ENCODE peak calls at places on chromosomes 6 and 20, in eight cellular contexts. One of them, this sample, is unnamed.

GRCh38 chr6:39746795-39747194 is 21.6 kb upstream of the KIF6 start:
- DNase-seq in iris pigment epithelial cell: no peak
- DNase-seq in foreskin melanocyte: no peak
- DNase-seq in activated T-cell treated with anti-CD3 and anti-CD28 coated beads, Interleukin-2, amount 50 U/mL, for 4 hours: no peak
- DNase-seq in DMS153: no peak
- DNase-seq in HS-5: no peak
- DNase-seq in right atrium auricular region: no peak
- DNase-seq in tibial artery: no peak
- DNase-seq in this sample: no peak

GRCh38 chr6:72040106-72040505 is 153.8 kb downstream of the RIMS1 start:
- DNase-seq in foreskin melanocyte: no peak
- DNase-seq in iris pigment epithelial cell: peak
- DNase-seq in activated T-cell treated with anti-CD3 and anti-CD28 coated beads, Interleukin-2, amount 50 U/mL, for 4 hours: no peak
- DNase-seq in right atrium auricular region: no peak
- DNase-seq in HS-5: no peak
- DNase-seq in tibial artery: no peak
- DNase-seq in DMS153: peak
- DNase-seq in this sample: no peak

GRCh38 chr6:37141291-37142046 is 28.5 kb upstream of the PIM1 start:
- DNase-seq in iris pigment epithelial cell: peak
- DNase-seq in activated T-cell treated with anti-CD3 and anti-CD28 coated beads, Interleukin-2, amount 50 U/mL, for 4 hours: no peak
- DNase-seq in DMS153: no peak
- DNase-seq in foreskin melanocyte: no peak
- DNase-seq in tibial artery: no peak
- DNase-seq in right atrium auricular region: no peak
- DNase-seq in HS-5: no peak
- DNase-seq in this sample: no peak

GRCh38 chr6:16769131-16769985 is 8.1 kb upstream of the ATXN1 start:
- DNase-seq in foreskin melanocyte: no peak
- DNase-seq in tibial artery: peak
- DNase-seq in activated T-cell treated with anti-CD3 and anti-CD28 coated beads, Interleukin-2, amount 50 U/mL, for 4 hours: peak
- DNase-seq in DMS153: no peak
- DNase-seq in right atrium auricular region: no peak
- DNase-seq in HS-5: peak
- DNase-seq in iris pigment epithelial cell: peak
- DNase-seq in this sample: no peak

GRCh38 chr6:13273931-13274706 is 54.2 kb downstream of the TBC1D7 start:
- DNase-seq in activated T-cell treated with anti-CD3 and anti-CD28 coated beads, Interleukin-2, amount 50 U/mL, for 4 hours: peak
- DNase-seq in foreskin melanocyte: no peak
- DNase-seq in right atrium auricular region: no peak
- DNase-seq in tibial artery: peak
- DNase-seq in HS-5: no peak
- DNase-seq in DMS153: no peak
- DNase-seq in iris pigment epithelial cell: no peak
- DNase-seq in this sample: no peak

GRCh38 chr20:47055699-47056369 is 161.2 kb downstream of the EYA2 start:
- DNase-seq in tibial artery: no peak
- DNase-seq in DMS153: no peak
- DNase-seq in HS-5: no peak
- DNase-seq in activated T-cell treated with anti-CD3 and anti-CD28 coated beads, Interleukin-2, amount 50 U/mL, for 4 hours: no peak
- DNase-seq in right atrium auricular region: no peak
- DNase-seq in iris pigment epithelial cell: peak
- DNase-seq in foreskin melanocyte: no peak
- DNase-seq in this sample: no peak

GRCh38 chr6:11204987-11205386 is 27.5 kb downstream of the NEDD9 start:
- DNase-seq in foreskin melanocyte: no peak
- DNase-seq in HS-5: no peak
- DNase-seq in tibial artery: no peak
- DNase-seq in activated T-cell treated with anti-CD3 and anti-CD28 coated beads, Interleukin-2, amount 50 U/mL, for 4 hours: no peak
- DNase-seq in right atrium auricular region: no peak
- DNase-seq in iris pigment epithelial cell: no peak
- DNase-seq in DMS153: no peak
- DNase-seq in this sample: no peak

GRCh38 chr6:72238900-72239299 is 352.6 kb downstream of the RIMS1 start:
- DNase-seq in activated T-cell treated with anti-CD3 and anti-CD28 coated beads, Interleukin-2, amount 50 U/mL, for 4 hours: no peak
- DNase-seq in tibial artery: no peak
- DNase-seq in foreskin melanocyte: no peak
- DNase-seq in iris pigment epithelial cell: peak
- DNase-seq in HS-5: no peak
- DNase-seq in right atrium auricular region: no peak
- DNase-seq in DMS153: no peak
- DNase-seq in this sample: no peak

GRCh38 chr6:3825331-3825831 is 23.8 kb upstream of the FAM50B start:
- DNase-seq in foreskin melanocyte: no peak
- DNase-seq in iris pigment epithelial cell: peak
- DNase-seq in tibial artery: peak
- DNase-seq in DMS153: peak
- DNase-seq in HS-5: no peak
- DNase-seq in right atrium auricular region: peak
- DNase-seq in activated T-cell treated with anti-CD3 and anti-CD28 coated beads, Interleukin-2, amount 50 U/mL, for 4 hours: no peak
- DNase-seq in this sample: no peak

GRCh38 chr6:452301-453067 is 60.9 kb downstream of the IRF4 start:
- DNase-seq in HS-5: no peak
- DNase-seq in right atrium auricular region: no peak
- DNase-seq in foreskin melanocyte: no peak
- DNase-seq in iris pigment epithelial cell: no peak
- DNase-seq in DMS153: no peak
- DNase-seq in activated T-cell treated with anti-CD3 and anti-CD28 coated beads, Interleukin-2, amount 50 U/mL, for 4 hours: no peak
- DNase-seq in tibial artery: no peak
- DNase-seq in this sample: no peak

GRCh38 chr6:48032156-48032555 is 78.8 kb downstream of the PTCHD4 start:
- DNase-seq in right atrium auricular region: no peak
- DNase-seq in tibial artery: no peak
- DNase-seq in HS-5: peak
- DNase-seq in activated T-cell treated with anti-CD3 and anti-CD28 coated beads, Interleukin-2, amount 50 U/mL, for 4 hours: no peak
- DNase-seq in foreskin melanocyte: peak
- DNase-seq in iris pigment epithelial cell: peak
- DNase-seq in DMS153: no peak
- DNase-seq in this sample: no peak

GRCh38 chr6:11393713-11394627 is 143.6 kb upstream of the TMEM170B start:
- DNase-seq in activated T-cell treated with anti-CD3 and anti-CD28 coated beads, Interleukin-2, amount 50 U/mL, for 4 hours: no peak
- DNase-seq in HS-5: no peak
- DNase-seq in foreskin melanocyte: no peak
- DNase-seq in DMS153: no peak
- DNase-seq in right atrium auricular region: no peak
- DNase-seq in tibial artery: no peak
- DNase-seq in iris pigment epithelial cell: no peak
- DNase-seq in this sample: no peak

GRCh38 chr6:18359237-18359885 is 27.8 kb upstream of the RNF144B start:
- DNase-seq in iris pigment epithelial cell: no peak
- DNase-seq in right atrium auricular region: no peak
- DNase-seq in HS-5: no peak
- DNase-seq in foreskin melanocyte: no peak
- DNase-seq in activated T-cell treated with anti-CD3 and anti-CD28 coated beads, Interleukin-2, amount 50 U/mL, for 4 hours: no peak
- DNase-seq in tibial artery: no peak
- DNase-seq in DMS153: no peak
- DNase-seq in this sample: no peak

GRCh38 chr6:14094721-14095120 is 22.9 kb upstream of the CD83 start:
- DNase-seq in activated T-cell treated with anti-CD3 and anti-CD28 coated beads, Interleukin-2, amount 50 U/mL, for 4 hours: no peak
- DNase-seq in iris pigment epithelial cell: no peak
- DNase-seq in tibial artery: no peak
- DNase-seq in DMS153: no peak
- DNase-seq in HS-5: no peak
- DNase-seq in foreskin melanocyte: peak
- DNase-seq in right atrium auricular region: no peak
- DNase-seq in this sample: no peak

GRCh38 chr6:169723200-169723909 is 945 bp downstream of the PHF10 start:
- DNase-seq in iris pigment epithelial cell: peak
- DNase-seq in foreskin melanocyte: peak
- DNase-seq in DMS153: no peak
- DNase-seq in right atrium auricular region: peak
- DNase-seq in HS-5: peak
- DNase-seq in activated T-cell treated with anti-CD3 and anti-CD28 coated beads, Interleukin-2, amount 50 U/mL, for 4 hours: peak
- DNase-seq in tibial artery: peak
- DNase-seq in this sample: peak

GRCh38 chr6:159170999-159171712 is 2.0 kb downstream of the FNDC1 start:
- DNase-seq in activated T-cell treated with anti-CD3 and anti-CD28 coated beads, Interleukin-2, amount 50 U/mL, for 4 hours: no peak
- DNase-seq in HS-5: no peak
- DNase-seq in foreskin melanocyte: no peak
- DNase-seq in iris pigment epithelial cell: peak
- DNase-seq in tibial artery: peak
- DNase-seq in right atrium auricular region: no peak
- DNase-seq in DMS153: no peak
- DNase-seq in this sample: no peak

GRCh38 chr6:31733734-31734133 is 2.6 kb downstream of the CLIC1 start:
- DNase-seq in HS-5: no peak
- DNase-seq in right atrium auricular region: no peak
- DNase-seq in foreskin melanocyte: no peak
- DNase-seq in iris pigment epithelial cell: no peak
- DNase-seq in DMS153: no peak
- DNase-seq in tibial artery: no peak
- DNase-seq in activated T-cell treated with anti-CD3 and anti-CD28 coated beads, Interleukin-2, amount 50 U/mL, for 4 hours: no peak
- DNase-seq in this sample: no peak

GRCh38 chr20:24705486-24705885 is 236.1 kb downstream of the SYNDIG1 start:
- DNase-seq in foreskin melanocyte: no peak
- DNase-seq in DMS153: no peak
- DNase-seq in HS-5: no peak
- DNase-seq in right atrium auricular region: no peak
- DNase-seq in iris pigment epithelial cell: no peak
- DNase-seq in activated T-cell treated with anti-CD3 and anti-CD28 coated beads, Interleukin-2, amount 50 U/mL, for 4 hours: no peak
- DNase-seq in tibial artery: no peak
- DNase-seq in this sample: no peak

GRCh38 chr6:169371344-169372144 is 117.9 kb upstream of the THBS2 start:
- DNase-seq in activated T-cell treated with anti-CD3 and anti-CD28 coated beads, Interleukin-2, amount 50 U/mL, for 4 hours: no peak
- DNase-seq in HS-5: no peak
- DNase-seq in right atrium auricular region: no peak
- DNase-seq in foreskin melanocyte: no peak
- DNase-seq in iris pigment epithelial cell: peak
- DNase-seq in DMS153: no peak
- DNase-seq in tibial artery: no peak
- DNase-seq in this sample: no peak

GRCh38 chr20:137668-138131 is 4.7 kb upstream of the DEFB126 start:
- DNase-seq in HS-5: no peak
- DNase-seq in foreskin melanocyte: no peak
- DNase-seq in iris pigment epithelial cell: no peak
- DNase-seq in DMS153: no peak
- DNase-seq in activated T-cell treated with anti-CD3 and anti-CD28 coated beads, Interleukin-2, amount 50 U/mL, for 4 hours: no peak
- DNase-seq in tibial artery: no peak
- DNase-seq in right atrium auricular region: no peak
- DNase-seq in this sample: no peak

GRCh38 chr6:83431545-83432165 is 804 bp upstream of the ME1 start:
- DNase-seq in activated T-cell treated with anti-CD3 and anti-CD28 coated beads, Interleukin-2, amount 50 U/mL, for 4 hours: no peak
- DNase-seq in HS-5: no peak
- DNase-seq in right atrium auricular region: no peak
- DNase-seq in DMS153: no peak
- DNase-seq in iris pigment epithelial cell: no peak
- DNase-seq in foreskin melanocyte: no peak
- DNase-seq in tibial artery: no peak
- DNase-seq in this sample: no peak

GRCh38 chr20:19466204-19466928 is 253.9 kb downstream of the SLC24A3 start:
- DNase-seq in iris pigment epithelial cell: no peak
- DNase-seq in foreskin melanocyte: no peak
- DNase-seq in DMS153: no peak
- DNase-seq in tibial artery: no peak
- DNase-seq in HS-5: no peak
- DNase-seq in right atrium auricular region: no peak
- DNase-seq in activated T-cell treated with anti-CD3 and anti-CD28 coated beads, Interleukin-2, amount 50 U/mL, for 4 hours: no peak
- DNase-seq in this sample: no peak

GRCh38 chr6:147604373-147604772 is 95.9 kb downstream of the SAMD5 start:
- DNase-seq in iris pigment epithelial cell: peak
- DNase-seq in HS-5: no peak
- DNase-seq in foreskin melanocyte: no peak
- DNase-seq in activated T-cell treated with anti-CD3 and anti-CD28 coated beads, Interleukin-2, amount 50 U/mL, for 4 hours: no peak
- DNase-seq in tibial artery: no peak
- DNase-seq in DMS153: no peak
- DNase-seq in right atrium auricular region: no peak
- DNase-seq in this sample: no peak

GRCh38 chr6:88238065-88238464 is 71.9 kb upstream of the CNR1 start:
- DNase-seq in foreskin melanocyte: peak
- DNase-seq in HS-5: no peak
- DNase-seq in DMS153: no peak
- DNase-seq in right atrium auricular region: no peak
- DNase-seq in activated T-cell treated with anti-CD3 and anti-CD28 coated beads, Interleukin-2, amount 50 U/mL, for 4 hours: no peak
- DNase-seq in iris pigment epithelial cell: peak
- DNase-seq in tibial artery: no peak
- DNase-seq in this sample: no peak

GRCh38 chr6:85078071-85078470 is 313.7 kb upstream of the TBX18 start:
- DNase-seq in activated T-cell treated with anti-CD3 and anti-CD28 coated beads, Interleukin-2, amount 50 U/mL, for 4 hours: no peak
- DNase-seq in foreskin melanocyte: no peak
- DNase-seq in tibial artery: no peak
- DNase-seq in HS-5: peak
- DNase-seq in iris pigment epithelial cell: peak
- DNase-seq in right atrium auricular region: no peak
- DNase-seq in DMS153: no peak
- DNase-seq in this sample: no peak

GRCh38 chr20:58688838-58689237 is 3.8 kb upstream of the NPEPL1 start:
- DNase-seq in HS-5: no peak
- DNase-seq in right atrium auricular region: peak
- DNase-seq in foreskin melanocyte: no peak
- DNase-seq in activated T-cell treated with anti-CD3 and anti-CD28 coated beads, Interleukin-2, amount 50 U/mL, for 4 hours: no peak
- DNase-seq in DMS153: no peak
- DNase-seq in tibial artery: no peak
- DNase-seq in iris pigment epithelial cell: no peak
- DNase-seq in this sample: no peak